ENCODE peak calls at places on chromosomes 16 and 17, in five cellular contexts. F is MCF 10A; N is activated naive CD4-positive, alpha-beta T cell treated with Interleukin-2 at 50 U/mL for 16 hours; S is central memory CD8-positive, alpha-beta T cell; D is endothelial cell of umbilical vein. E is an unnamed sample.

GRCh38 chr17:48162946-48163506 is 55.5 kb downstream of the SNX11 start:
- DNase-seq in N (no peak), D (no peak), S (no peak), F (no peak), E (no peak)

GRCh38 chr16:24645739-24646645 is 83.5 kb upstream of the TNRC6A start:
- DNase-seq in S (no peak), F (peak; percentile 99), N (no peak), D (peak; percentile 99), E (peak; percentile 96)

GRCh38 chr17:44223574-44224046 is 4.1 kb upstream of the UBTF start:
- DNase-seq in D (peak; percentile 97), N (no peak), S (no peak), F (peak; percentile 96), E (peak; percentile 83)

GRCh38 chr17:30278032-30278431 is 13.7 kb downstream of the BLMH start:
- DNase-seq in F (peak; percentile 5), N (no peak), S (no peak), D (peak; percentile 85), E (peak; percentile 43)

GRCh38 chr17:80071116-80071980 is 30.0 kb upstream of the GAA start:
- DNase-seq in D (peak; percentile 82), N (no peak), F (no peak), S (no peak), E (peak; percentile 17)

GRCh38 chr17:16942141-16943031 is 29.5 kb downstream of the TNFRSF13B start:
- DNase-seq in F (no peak), N (no peak), D (no peak), S (no peak), E (no peak)

GRCh38 chr17:29116652-29117439 is 63.4 kb downstream of the MYO18A start:
- DNase-seq in S (peak; percentile 71), N (peak; percentile 82), F (peak; percentile 68), D (peak; percentile 61), E (no peak)

GRCh38 chr16:46974352-46974751 is 878 bp upstream of the DNAJA2 start:
- DNase-seq in S (no peak), N (peak; percentile 23), D (no peak), F (peak; percentile 23), E (no peak)

GRCh38 chr16:54957403-54957802 is 26.7 kb downstream of the IRX5 start:
- DNase-seq in F (peak; percentile 68), N (no peak), S (no peak), D (no peak), E (no peak)

GRCh38 chr17:45332989-45333701 is 16.3 kb upstream of the MAP3K14 start:
- DNase-seq in S (no peak), D (no peak), N (no peak), F (no peak), E (no peak)

GRCh38 chr17:77924757-77925336 is 33.7 kb upstream of the TNRC6C start:
- DNase-seq in N (no peak), F (peak; percentile 22), D (no peak), S (no peak), E (no peak)

GRCh38 chr17:44779211-44780025 is 20.6 kb downstream of the ADAM11 start:
- DNase-seq in S (peak; percentile 69), D (peak; percentile 79), F (peak; percentile 76), N (peak; percentile 87), E (peak; percentile 24)

GRCh38 chr16:49625311-49626035 is 230.4 kb downstream of the ZNF423 start:
- DNase-seq in F (no peak), D (no peak), S (no peak), N (no peak), E (no peak)

GRCh38 chr17:81026266-81027036 is 8.5 kb upstream of the BAIAP2 start:
- DNase-seq in D (no peak), F (no peak), S (no peak), N (no peak), E (no peak)

GRCh38 chr17:47703671-47704070 is 9.7 kb downstream of the TBKBP1 start:
- DNase-seq in N (no peak), F (no peak), D (no peak), S (no peak), E (no peak)

GRCh38 chr17:38871992-38872605 is 2.2 kb downstream of the LASP1 start:
- DNase-seq in D (no peak), S (no peak), F (no peak), N (no peak), E (no peak)

GRCh38 chr17:41393294-41393693 is 4.1 kb downstream of the KRT31 start:
- DNase-seq in D (no peak), S (no peak), N (no peak), F (no peak), E (no peak)

GRCh38 chr17:16482253-16482652 is 9.7 kb downstream of the LRRC75A start:
- DNase-seq in N (no peak), D (no peak), F (no peak), S (no peak), E (no peak)

GRCh38 chr17:78644971-78645370 is 67.8 kb upstream of the DNAH17 start:
- DNase-seq in D (no peak), N (no peak), F (no peak), S (no peak), E (no peak)

GRCh38 chr17:75151893-75152292 is 2.4 kb downstream of the JPT1 start:
- DNase-seq in D (no peak), N (no peak), S (no peak), F (peak; percentile 47), E (no peak)

GRCh38 chr17:67276075-67276474 is 31.1 kb upstream of the HELZ start:
- DNase-seq in N (no peak), D (peak; percentile 31), F (peak; percentile 23), S (no peak), E (no peak)

GRCh38 chr16:10895053-10895946 is 18.3 kb downstream of the CIITA start:
- DNase-seq in D (peak; percentile 22), F (peak; percentile 60), N (peak; percentile 14), S (no peak), E (no peak)

GRCh38 chr16:88673685-88674398 is 11.0 kb upstream of the MVD start:
- DNase-seq in F (no peak), S (no peak), N (no peak), D (no peak), E (no peak)

GRCh38 chr17:77409282-77410161 is 268.8 kb downstream of the SEC14L1 start:
- DNase-seq in N (peak; percentile 38), D (no peak), S (peak; percentile 56), F (peak; percentile 39), E (no peak)

GRCh38 chr17:50689956-50690886 is 17.5 kb downstream of the ANKRD40 start:
- DNase-seq in D (no peak), N (no peak), F (peak; percentile 81), S (no peak), E (no peak)

GRCh38 chr16:12467418-12468210 is 336.1 kb downstream of the CPPED1 start:
- DNase-seq in N (no peak), F (no peak), D (no peak), S (no peak), E (no peak)

GRCh38 chr16:28298511-28298878 is 6.2 kb downstream of the SBK1 start:
- DNase-seq in N (no peak), F (no peak), S (no peak), D (no peak), E (no peak)

GRCh38 chr17:75367312-75367711 is 38.2 kb downstream of the GRB2 start:
- DNase-seq in F (peak; percentile 44), D (no peak), N (no peak), S (no peak), E (no peak)

GRCh38 chr16:19817122-19817521 is 67.5 kb downstream of the GPRC5B start:
- DNase-seq in S (no peak), N (no peak), D (no peak), F (no peak), E (no peak)

GRCh38 chr17:42853968-42854790 is 3.2 kb downstream of the AOC3 start:
- DNase-seq in N (no peak), S (no peak), D (no peak), F (no peak), E (no peak)

GRCh38 chr17:38942641-38943040 is 17.2 kb downstream of the LASP1NB start:
- DNase-seq in D (no peak), N (no peak), S (no peak), F (no peak), E (no peak)

GRCh38 chr16:88922114-88922825 is 54.7 kb downstream of the CBFA2T3 start:
- DNase-seq in N (no peak), F (peak; percentile 78), S (no peak), D (peak; percentile 75), E (peak; percentile 45)

E was measured in pulmonary artery endothelial cell.